ENCODE peak calls at places on chromosomes 12 and 14, in seven cellular contexts. One of them, this sample, is unnamed.

GRCh38 chr12:46647034-46647433 is 178.8 kb downstream of the SLC38A4 start:
- DNase-seq in thoracic aorta: no peak
- DNase-seq in endodermal cell: no peak
- DNase-seq in Panc1: no peak
- DNase-seq in CD8-positive, alpha-beta T cell: no peak
- DNase-seq in body of pancreas: no peak
- DNase-seq in uterus: no peak
- DNase-seq in this sample: no peak

GRCh38 chr12:129665414-129665813 is 238.4 kb downstream of the TMEM132D start:
- DNase-seq in endodermal cell: no peak
- DNase-seq in body of pancreas: no peak
- DNase-seq in uterus: no peak
- DNase-seq in CD8-positive, alpha-beta T cell: no peak
- DNase-seq in thoracic aorta: no peak
- DNase-seq in Panc1: no peak
- DNase-seq in this sample: no peak

GRCh38 chr12:111792155-111792876 is 25.6 kb downstream of the ALDH2 start:
- DNase-seq in uterus: peak
- DNase-seq in CD8-positive, alpha-beta T cell: no peak
- DNase-seq in endodermal cell: no peak
- DNase-seq in body of pancreas: peak
- DNase-seq in Panc1: no peak
- DNase-seq in thoracic aorta: no peak
- DNase-seq in this sample: no peak

GRCh38 chr14:104536942-104537612 is 42.5 kb upstream of the C14orf180 start:
- DNase-seq in uterus: no peak
- DNase-seq in CD8-positive, alpha-beta T cell: no peak
- DNase-seq in thoracic aorta: no peak
- DNase-seq in endodermal cell: peak
- DNase-seq in body of pancreas: no peak
- DNase-seq in Panc1: no peak
- DNase-seq in this sample: peak

GRCh38 chr12:8033153-8034044 is 883 bp downstream of the FOXJ2 start:
- DNase-seq in Panc1: no peak
- DNase-seq in CD8-positive, alpha-beta T cell: no peak
- DNase-seq in uterus: peak
- DNase-seq in endodermal cell: peak
- DNase-seq in body of pancreas: peak
- DNase-seq in thoracic aorta: no peak
- DNase-seq in this sample: peak

GRCh38 chr14:103733651-103734050 is 18.0 kb downstream of the ZFYVE21 start:
- DNase-seq in body of pancreas: no peak
- DNase-seq in uterus: no peak
- DNase-seq in thoracic aorta: no peak
- DNase-seq in Panc1: no peak
- DNase-seq in endodermal cell: no peak
- DNase-seq in CD8-positive, alpha-beta T cell: no peak
- DNase-seq in this sample: peak

GRCh38 chr14:86799244-86799647 is 1193.7 kb downstream of the GALC start:
- DNase-seq in CD8-positive, alpha-beta T cell: no peak
- DNase-seq in endodermal cell: no peak
- DNase-seq in body of pancreas: peak
- DNase-seq in Panc1: no peak
- DNase-seq in thoracic aorta: no peak
- DNase-seq in uterus: no peak
- DNase-seq in this sample: peak

GRCh38 chr12:22525426-22525825 is 18.9 kb downstream of the C2CD5 start:
- DNase-seq in endodermal cell: no peak
- DNase-seq in body of pancreas: no peak
- DNase-seq in CD8-positive, alpha-beta T cell: no peak
- DNase-seq in Panc1: no peak
- DNase-seq in thoracic aorta: no peak
- DNase-seq in uterus: no peak
- DNase-seq in this sample: peak

GRCh38 chr12:103524238-103524875 is 28.6 kb upstream of the C12orf42 start:
- DNase-seq in CD8-positive, alpha-beta T cell: no peak
- DNase-seq in body of pancreas: no peak
- DNase-seq in Panc1: no peak
- DNase-seq in uterus: no peak
- DNase-seq in endodermal cell: no peak
- DNase-seq in thoracic aorta: no peak
- DNase-seq in this sample: no peak

GRCh38 chr12:43786899-43787693 is 19.0 kb downstream of the TWF1 start:
- DNase-seq in body of pancreas: no peak
- DNase-seq in thoracic aorta: no peak
- DNase-seq in uterus: no peak
- DNase-seq in endodermal cell: no peak
- DNase-seq in CD8-positive, alpha-beta T cell: no peak
- DNase-seq in Panc1: no peak
- DNase-seq in this sample: peak

GRCh38 chr12:93214523-93215289 is 163.0 kb upstream of the NUDT4 start:
- DNase-seq in thoracic aorta: no peak
- DNase-seq in Panc1: no peak
- DNase-seq in uterus: no peak
- DNase-seq in endodermal cell: no peak
- DNase-seq in CD8-positive, alpha-beta T cell: no peak
- DNase-seq in body of pancreas: no peak
- DNase-seq in this sample: peak

GRCh38 chr14:95691591-95691990 is 5.4 kb downstream of the TCL1B start:
- DNase-seq in body of pancreas: no peak
- DNase-seq in CD8-positive, alpha-beta T cell: no peak
- DNase-seq in uterus: no peak
- DNase-seq in thoracic aorta: no peak
- DNase-seq in Panc1: no peak
- DNase-seq in endodermal cell: peak
- DNase-seq in this sample: no peak
- H3K27ac ChIP-seq in body of pancreas: no peak
- H3K27ac ChIP-seq in CD8-positive, alpha-beta T cell: no peak
- H3K27ac ChIP-seq in uterus: no peak
- H3K27ac ChIP-seq in thoracic aorta: no peak
- H3K27ac ChIP-seq in Panc1: no peak
- H3K27ac ChIP-seq in endodermal cell: no peak
- H3K27ac ChIP-seq in this sample: no peak

GRCh38 chr12:2834581-2835491 is at the start of gene NRIP2:
- DNase-seq in CD8-positive, alpha-beta T cell: no peak
- DNase-seq in endodermal cell: peak
- DNase-seq in Panc1: no peak
- DNase-seq in uterus: peak
- DNase-seq in thoracic aorta: no peak
- DNase-seq in body of pancreas: peak
- DNase-seq in this sample: no peak
- TF ChIP-seq CTCF in CD8-positive, alpha-beta T cell: no peak
- TF ChIP-seq CTCF in endodermal cell: peak
- TF ChIP-seq CTCF in Panc1: no peak
- TF ChIP-seq CTCF in uterus: no peak
- TF ChIP-seq CTCF in thoracic aorta: no peak
- TF ChIP-seq CTCF in body of pancreas: no peak
- TF ChIP-seq CTCF in this sample: no peak

GRCh38 chr12:97567619-97568110 is 105.1 kb downstream of the RMST start:
- DNase-seq in endodermal cell: no peak
- DNase-seq in uterus: no peak
- DNase-seq in body of pancreas: no peak
- DNase-seq in thoracic aorta: no peak
- DNase-seq in Panc1: no peak
- DNase-seq in CD8-positive, alpha-beta T cell: no peak
- DNase-seq in this sample: peak

GRCh38 chr12:97573901-97574300 is 111.3 kb downstream of the RMST start:
- DNase-seq in body of pancreas: no peak
- DNase-seq in endodermal cell: no peak
- DNase-seq in CD8-positive, alpha-beta T cell: no peak
- DNase-seq in uterus: no peak
- DNase-seq in Panc1: no peak
- DNase-seq in thoracic aorta: no peak
- DNase-seq in this sample: peak

GRCh38 chr12:97572220-97572619 is 109.6 kb downstream of the RMST start:
- DNase-seq in Panc1: no peak
- DNase-seq in uterus: no peak
- DNase-seq in endodermal cell: no peak
- DNase-seq in thoracic aorta: no peak
- DNase-seq in body of pancreas: no peak
- DNase-seq in CD8-positive, alpha-beta T cell: no peak
- DNase-seq in this sample: peak

GRCh38 chr12:97568336-97569180 is 106.0 kb downstream of the RMST start:
- DNase-seq in Panc1: no peak
- DNase-seq in body of pancreas: peak
- DNase-seq in thoracic aorta: no peak
- DNase-seq in CD8-positive, alpha-beta T cell: no peak
- DNase-seq in uterus: no peak
- DNase-seq in endodermal cell: no peak
- DNase-seq in this sample: peak
- H3K27ac ChIP-seq in Panc1: peak
- H3K27ac ChIP-seq in body of pancreas: peak
- H3K27ac ChIP-seq in thoracic aorta: no peak
- H3K27ac ChIP-seq in CD8-positive, alpha-beta T cell: no peak
- H3K27ac ChIP-seq in uterus: no peak
- H3K27ac ChIP-seq in endodermal cell: no peak
- H3K27ac ChIP-seq in this sample: peak

GRCh38 chr12:54211920-54212319 is 23.1 kb upstream of the SMUG1 start:
- DNase-seq in uterus: no peak
- DNase-seq in endodermal cell: no peak
- DNase-seq in Panc1: no peak
- DNase-seq in body of pancreas: no peak
- DNase-seq in CD8-positive, alpha-beta T cell: no peak
- DNase-seq in thoracic aorta: no peak
- DNase-seq in this sample: no peak

GRCh38 chr12:54207539-54208267 is 18.9 kb upstream of the SMUG1 start:
- DNase-seq in CD8-positive, alpha-beta T cell: peak
- DNase-seq in thoracic aorta: no peak
- DNase-seq in endodermal cell: peak
- DNase-seq in uterus: peak
- DNase-seq in body of pancreas: peak
- DNase-seq in Panc1: peak
- DNase-seq in this sample: peak

GRCh38 chr12:54213084-54213483 is 24.3 kb upstream of the SMUG1 start:
- DNase-seq in endodermal cell: peak
- DNase-seq in CD8-positive, alpha-beta T cell: no peak
- DNase-seq in body of pancreas: no peak
- DNase-seq in uterus: no peak
- DNase-seq in Panc1: no peak
- DNase-seq in thoracic aorta: no peak
- DNase-seq in this sample: no peak

GRCh38 chr12:54208591-54208990 is 19.8 kb upstream of the SMUG1 start:
- DNase-seq in CD8-positive, alpha-beta T cell: no peak
- DNase-seq in Panc1: no peak
- DNase-seq in endodermal cell: no peak
- DNase-seq in uterus: no peak
- DNase-seq in thoracic aorta: no peak
- DNase-seq in body of pancreas: no peak
- DNase-seq in this sample: no peak

DNA sequence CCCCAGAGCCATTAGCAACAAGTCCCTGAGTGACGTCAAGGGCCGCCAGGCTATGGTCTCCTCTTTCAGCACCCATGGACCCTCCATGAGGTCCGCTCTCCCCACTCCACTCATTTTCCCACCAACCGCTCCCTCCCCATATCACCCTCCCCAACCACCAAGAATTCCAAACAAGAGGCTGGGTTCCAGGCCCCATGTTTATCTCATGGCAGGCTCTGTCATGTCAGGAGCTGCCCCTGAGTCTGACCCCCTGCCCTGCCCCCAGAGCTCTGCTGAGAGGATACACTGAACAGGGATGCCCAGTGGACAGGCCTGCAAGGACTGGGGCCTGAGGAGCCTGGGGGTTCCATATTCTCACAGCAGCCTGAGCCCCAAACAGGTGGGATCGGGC is 21.6 kb upstream of the SMUG1 start:
- DNase-seq in thoracic aorta: no peak
- DNase-seq in endodermal cell: peak
- DNase-seq in body of pancreas: no peak
- DNase-seq in CD8-positive, alpha-beta T cell: no peak
- DNase-seq in Panc1: no peak
- DNase-seq in uterus: no peak
- DNase-seq in this sample: no peak
- TF ChIP-seq CTCF in thoracic aorta: no peak
- TF ChIP-seq CTCF in endodermal cell: no peak
- TF ChIP-seq CTCF in body of pancreas: no peak
- TF ChIP-seq CTCF in CD8-positive, alpha-beta T cell: no peak
- TF ChIP-seq CTCF in Panc1: no peak
- TF ChIP-seq CTCF in uterus: no peak
- TF ChIP-seq CTCF in this sample: no peak

GRCh38 chr14:59374048-59374447 is 91.1 kb downstream of the GPR135 start:
- DNase-seq in endodermal cell: no peak
- DNase-seq in Panc1: no peak
- DNase-seq in thoracic aorta: no peak
- DNase-seq in uterus: no peak
- DNase-seq in body of pancreas: no peak
- DNase-seq in CD8-positive, alpha-beta T cell: no peak
- DNase-seq in this sample: no peak

GRCh38 chr14:59377485-59377884 is 87.7 kb downstream of the GPR135 start:
- DNase-seq in thoracic aorta: no peak
- DNase-seq in endodermal cell: no peak
- DNase-seq in body of pancreas: no peak
- DNase-seq in CD8-positive, alpha-beta T cell: no peak
- DNase-seq in uterus: peak
- DNase-seq in Panc1: no peak
- DNase-seq in this sample: no peak

GRCh38 chr14:59376691-59377090 is 88.5 kb downstream of the GPR135 start:
- DNase-seq in thoracic aorta: no peak
- DNase-seq in CD8-positive, alpha-beta T cell: no peak
- DNase-seq in uterus: no peak
- DNase-seq in body of pancreas: no peak
- DNase-seq in endodermal cell: no peak
- DNase-seq in Panc1: no peak
- DNase-seq in this sample: no peak

DNA sequence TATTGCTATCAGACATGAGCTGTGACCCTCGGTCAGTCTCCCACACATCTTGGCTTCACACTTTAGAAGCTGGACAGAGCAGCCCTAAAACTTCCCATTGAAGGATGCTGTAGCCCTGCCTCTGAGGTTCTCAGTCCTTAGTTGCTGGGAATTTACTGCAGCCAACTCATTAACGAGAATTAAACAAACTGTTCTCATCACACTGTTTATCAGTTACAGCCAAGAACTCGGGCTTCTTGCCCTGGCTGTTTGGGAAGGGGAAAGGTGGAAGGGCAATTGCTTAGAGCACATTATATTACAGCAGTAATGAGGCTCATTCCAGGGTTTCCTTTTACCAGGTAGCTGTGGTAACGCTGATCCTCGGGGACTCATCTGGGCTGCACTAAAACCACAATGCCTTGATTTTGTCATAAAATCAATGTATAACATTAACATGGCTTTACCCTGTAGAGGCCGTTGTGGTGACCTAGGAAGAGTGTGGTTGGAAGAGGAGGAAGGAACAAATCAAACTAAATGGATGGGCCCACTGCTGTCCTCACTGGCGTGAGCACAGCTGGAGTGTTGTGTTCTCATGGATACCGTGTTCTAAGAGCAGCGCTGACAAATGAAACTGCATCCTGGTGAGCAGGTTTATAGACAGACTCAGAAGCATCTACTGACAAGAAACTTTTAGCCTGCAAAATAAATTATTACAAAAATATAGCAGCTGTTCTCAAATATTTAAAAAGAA is 87.0 kb downstream of the GPR135 start:
- DNase-seq in thoracic aorta: no peak
- DNase-seq in endodermal cell: no peak
- DNase-seq in uterus: peak
- DNase-seq in CD8-positive, alpha-beta T cell: no peak
- DNase-seq in Panc1: no peak
- DNase-seq in body of pancreas: peak
- DNase-seq in this sample: no peak
- H3K27ac ChIP-seq in thoracic aorta: no peak
- H3K27ac ChIP-seq in endodermal cell: no peak
- H3K27ac ChIP-seq in uterus: peak
- H3K27ac ChIP-seq in CD8-positive, alpha-beta T cell: no peak
- H3K27ac ChIP-seq in Panc1: no peak
- H3K27ac ChIP-seq in body of pancreas: no peak
- H3K27ac ChIP-seq in this sample: no peak